ENCODE peak calls at places on chromosome 13, in five cellular contexts. V is H54; Y is endothelial cell; T is CD8-positive, alpha-beta memory T cell; S is hepatocyte. D is an unnamed sample.

GRCh38 chr13:41587490-41587889 is 130.1 kb downstream of the RGCC start:
- DNase-seq in V (no peak), Y (peak; percentile 8), S (no peak), T (peak; percentile 3), D (no peak)

GRCh38 chr13:113653264-113654174 is 4.5 kb downstream of the ATP4B start:
- DNase-seq in S (no peak), Y (no peak), V (no peak), T (peak; percentile 13), D (no peak)

GRCh38 chr13:48066310-48066989 is 28.5 kb downstream of the MED4 start:
- DNase-seq in V (no peak), S (no peak), Y (no peak), T (no peak), D (no peak)

GRCh38 chr13:113378825-113379224 is 14.9 kb upstream of the GRTP1 start:
- DNase-seq in T (no peak), V (no peak), Y (no peak), S (no peak), D (no peak)

GRCh38 chr13:51589793-51590192 is 5.5 kb downstream of the WDFY2 start:
- DNase-seq in Y (no peak), T (no peak), S (no peak), V (no peak), D (no peak)

GRCh38 chr13:65264066-65264465 is 1966.1 kb downstream of the PCDH9 start:
- DNase-seq in V (no peak), Y (no peak), S (no peak), T (no peak), D (no peak)

GRCh38 chr13:102566513-102566912 is 30.3 kb upstream of the TPP2 start:
- DNase-seq in V (no peak), Y (no peak), T (no peak), S (no peak), D (no peak)

GRCh38 chr13:52739468-52740071 is at the start of gene CNMD:
- DNase-seq in Y (peak; percentile 8), T (no peak), V (no peak), S (no peak), D (no peak)

GRCh38 chr13:110123041-110123809 is 183.7 kb downstream of the COL4A1 start:
- DNase-seq in S (no peak), V (no peak), T (no peak), Y (no peak), D (no peak)

GRCh38 chr13:57314897-57315520 is 148.0 kb downstream of the PRR20E start:
- DNase-seq in T (no peak), S (no peak), Y (no peak), V (peak; percentile 0), D (peak; percentile 46)

GRCh38 chr13:80695841-80696240 is 354.9 kb upstream of the SPRY2 start:
- DNase-seq in T (no peak), Y (no peak), S (no peak), V (no peak), D (no peak)

GRCh38 chr13:111508164-111508870 is 187.9 kb downstream of the TEX29 start:
- DNase-seq in V (no peak), S (no peak), T (no peak), Y (no peak), D (no peak)

GRCh38 chr13:98517576-98518310 is 59.2 kb downstream of the STK24 start:
- DNase-seq in S (no peak), V (no peak), T (peak; percentile 33), Y (no peak), D (no peak)

GRCh38 chr13:114031631-114032030 is 57.8 kb upstream of the C13orf46 start:
- DNase-seq in T (no peak), Y (no peak), V (no peak), S (no peak), D (no peak)

GRCh38 chr13:76512676-76513277 is 373.4 kb downstream of the KCTD12 start:
- DNase-seq in T (no peak), S (no peak), V (no peak), Y (no peak), D (no peak)

GRCh38 chr13:46278474-46278873 is 66.7 kb downstream of the LRRC63 start:
- DNase-seq in T (no peak), V (no peak), Y (no peak), S (peak; percentile 62), D (no peak)

GRCh38 chr13:109794095-109794494 is 7.7 kb upstream of the IRS2 start:
- DNase-seq in S (no peak), V (no peak), T (no peak), Y (no peak), D (peak; percentile 37)

GRCh38 chr13:87123987-87124784 is 547.0 kb upstream of the SLITRK5 start:
- DNase-seq in V (peak; percentile 70), S (peak; percentile 69), Y (no peak), T (no peak), D (peak; percentile 69)

GRCh38 chr13:32142956-32143375 is 111.4 kb downstream of the FRY start:
- DNase-seq in V (no peak), S (peak; percentile 20), Y (peak; percentile 11), T (no peak), D (peak; percentile 32)

D was measured in trophoblast cell.